ENCODE peak calls at places on chromosomes 12 and 14, in ten cellular contexts. M is AG09309, Y is endothelial cell of umbilical vein, W is tibial artery, N is left ventricle myocardium inferior, S is GM12865, J is pancreas, F is fibroblast of pulmonary artery, K is choroid plexus epithelial cell, U is astrocyte of the spinal cord. C is an unnamed sample.

GRCh38 chr12:32302218-32302826 is 97.0 kb upstream of the FGD4 start:
- DNase-seq in M (no peak), Y (peak), W (no peak), N (no peak), S (peak), J (no peak), F (peak), K (peak), U (no peak), C (peak)

GRCh38 chr14:26332966-26333365 is 264.9 kb downstream of the NOVA1 start:
- DNase-seq in M (no peak), Y (no peak), W (peak), N (no peak), S (no peak), J (no peak), F (peak), K (no peak), U (no peak), C (no peak)

GRCh38 chr12:76690916-76691700 is 72.8 kb upstream of the ZDHHC17 start:
- DNase-seq in M (no peak), Y (no peak), W (no peak), N (no peak), S (no peak), J (no peak), F (peak), K (peak), U (no peak), C (no peak)

GRCh38 chr14:59969319-59969718 is 49.4 kb downstream of the LRRC9 start:
- DNase-seq in M (no peak), Y (no peak), W (no peak), N (no peak), S (no peak), J (no peak), F (peak), K (peak), U (peak), C (no peak)

GRCh38 chr12:31729728-31730127 is 907 bp upstream of the AMN1 start:
- DNase-seq in M (no peak), Y (no peak), W (no peak), N (no peak), S (no peak), J (no peak), F (no peak), K (no peak), U (no peak), C (no peak)

GRCh38 chr12:47892819-47893218 is 12.0 kb downstream of the VDR start:
- DNase-seq in M (no peak), Y (no peak), W (no peak), N (no peak), S (no peak), J (no peak), F (no peak), K (peak), U (no peak), C (no peak)

GRCh38 chr12:46946137-46946536 is 120.3 kb upstream of the SLC38A4 start:
- DNase-seq in M (peak), Y (no peak), W (no peak), N (no peak), S (no peak), J (no peak), F (no peak), K (peak), U (no peak), C (no peak)

GRCh38 chr14:89304972-89305703 is 111.9 kb downstream of the FOXN3 start:
- DNase-seq in M (no peak), Y (peak), W (peak), N (no peak), S (peak), J (no peak), F (peak), K (peak), U (peak), C (peak)

GRCh38 chr12:32107376-32108267 is 975 bp downstream of the BICD1 start:
- DNase-seq in M (no peak), Y (peak), W (no peak), N (no peak), S (peak), J (no peak), F (peak), K (peak), U (peak), C (no peak)

GRCh38 chr12:8697476-8698131 is at the start of gene RIMKLB:
- DNase-seq in M (no peak), Y (peak), W (peak), N (peak), S (peak), J (peak), F (peak), K (peak), U (peak), C (no peak)

GRCh38 chr14:91302391-91302790 is 57.9 kb upstream of the GPR68 start:
- DNase-seq in M (no peak), Y (no peak), W (no peak), N (no peak), S (peak), J (no peak), F (no peak), K (no peak), U (no peak), C (no peak)

GRCh38 chr14:20656274-20656673 is 14.8 kb upstream of the OR6S1 start:
- DNase-seq in M (no peak), Y (no peak), W (no peak), N (no peak), S (no peak), J (no peak), F (no peak), K (no peak), U (no peak), C (no peak)

GRCh38 chr14:20658246-20658645 is 16.8 kb upstream of the OR6S1 start:
- DNase-seq in M (no peak), Y (no peak), W (no peak), N (no peak), S (no peak), J (no peak), F (no peak), K (no peak), U (no peak), C (no peak)

GRCh38 chr14:20655851-20656250 is 14.4 kb upstream of the OR6S1 start:
- DNase-seq in M (no peak), Y (no peak), W (no peak), N (no peak), S (no peak), J (no peak), F (no peak), K (no peak), U (no peak), C (no peak)

GRCh38 chr14:20659813-20660395 is 18.4 kb upstream of the OR6S1 start:
- DNase-seq in M (no peak), Y (no peak), W (no peak), N (no peak), S (no peak), J (no peak), F (no peak), K (no peak), U (no peak), C (no peak)

DNA sequence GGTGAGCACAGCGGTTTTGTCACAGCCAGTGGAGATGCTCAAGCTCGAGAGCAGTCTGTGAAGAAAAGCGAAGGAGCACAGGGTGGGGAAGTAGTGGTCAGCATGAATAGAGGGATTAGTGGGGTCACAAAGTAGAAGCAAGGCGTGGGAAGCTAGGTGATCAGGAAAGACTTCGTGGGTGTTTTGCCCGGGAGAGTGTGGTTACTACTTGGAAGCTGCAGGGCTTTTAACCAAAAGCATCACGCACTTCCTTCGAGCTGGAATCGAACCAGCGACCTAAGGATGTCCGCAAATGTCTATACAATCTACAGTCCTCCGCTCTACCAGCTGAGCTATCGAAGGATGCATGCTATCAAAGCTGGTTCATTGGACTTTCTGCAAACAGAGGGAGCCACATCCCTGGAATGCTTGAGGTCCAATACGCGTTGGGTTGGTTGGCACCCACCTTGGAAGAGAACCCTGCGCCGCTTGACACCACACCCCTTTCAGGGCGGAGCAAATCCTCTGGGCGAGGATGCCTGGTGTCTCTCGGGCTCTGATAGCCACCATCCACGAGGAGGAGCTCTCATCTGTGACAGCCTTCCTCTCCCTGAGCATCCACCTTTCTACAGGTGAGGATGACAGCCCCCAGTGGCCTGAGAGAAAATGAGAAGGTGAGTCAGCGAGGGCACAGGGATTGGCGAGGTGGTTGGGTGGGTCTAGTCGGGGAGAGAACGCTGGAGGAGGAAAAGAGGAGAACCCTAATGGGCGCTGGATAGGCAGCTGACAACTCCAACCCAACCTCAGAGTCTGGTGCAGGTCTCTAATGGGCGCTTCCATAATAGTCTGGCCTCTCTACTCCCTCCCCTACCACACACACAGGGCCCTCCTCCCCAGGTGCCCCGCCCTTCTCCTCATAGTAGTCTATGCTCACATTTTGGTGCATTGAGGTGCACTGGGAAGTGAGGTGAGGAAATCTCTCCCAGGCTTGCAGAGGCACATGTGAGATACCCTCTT is 16.0 kb upstream of the OR6S1 start:
- DNase-seq in M (no peak), Y (no peak), W (no peak), N (no peak), S (peak), J (no peak), F (no peak), K (peak), U (no peak), C (no peak)
- TF ChIP-seq CTCF in M (no peak), Y (no peak), W (no peak), N (peak), S (peak), J (no peak), F (no peak), K (peak), U (no peak), C (peak)

GRCh38 chr14:105087308-105087962 is 22.2 kb upstream of the GPR132 start:
- DNase-seq in M (no peak), Y (no peak), W (no peak), N (peak), S (no peak), J (no peak), F (peak), K (peak), U (peak), C (no peak)

GRCh38 chr14:105086833-105087307 is 21.6 kb upstream of the GPR132 start:
- DNase-seq in M (no peak), Y (peak), W (peak), N (peak), S (peak), J (peak), F (peak), K (peak), U (peak), C (no peak)

GRCh38 chr14:105088812-105089745 is 23.8 kb upstream of the GPR132 start:
- DNase-seq in M (no peak), Y (no peak), W (no peak), N (no peak), S (no peak), J (no peak), F (no peak), K (peak), U (no peak), C (no peak)

GRCh38 chr14:105089746-105090492 is 24.7 kb upstream of the GPR132 start:
- DNase-seq in M (no peak), Y (no peak), W (no peak), N (no peak), S (no peak), J (peak), F (no peak), K (no peak), U (no peak), C (no peak)

GRCh38 chr14:105087963-105088811 is 23.0 kb upstream of the GPR132 start:
- DNase-seq in M (no peak), Y (no peak), W (no peak), N (peak), S (no peak), J (peak), F (peak), K (peak), U (peak), C (no peak)
- H3K4me3 ChIP-seq in M (peak), Y (no peak), W (peak), N (peak), S (peak), J (peak), F (no peak), K (peak), U (peak), C (no peak)

DNA sequence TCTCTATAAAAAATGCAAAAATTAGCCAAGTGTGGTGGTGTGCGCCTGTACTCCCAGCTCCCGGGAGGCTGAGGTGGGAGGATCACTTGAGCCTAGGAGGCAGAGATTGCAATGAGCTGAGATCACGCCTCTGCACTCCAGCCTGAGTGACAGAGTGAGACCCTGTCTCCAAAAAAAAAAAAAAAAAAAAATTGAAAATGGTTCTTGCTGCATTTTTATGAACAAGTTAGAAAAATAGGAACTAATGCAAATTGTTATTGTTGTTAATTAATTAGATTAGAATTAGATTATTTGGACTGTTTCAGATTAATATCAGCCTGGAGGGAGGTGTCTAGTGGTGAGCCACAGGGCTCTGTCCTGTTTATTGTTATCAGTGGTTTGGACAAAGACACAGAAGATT is 2.1 kb downstream of the RITA1 start:
- DNase-seq in M (no peak), Y (no peak), W (no peak), N (no peak), S (no peak), J (no peak), F (no peak), K (no peak), U (no peak), C (no peak)
- TF ChIP-seq CTCF in M (no peak), Y (no peak), W (no peak), N (no peak), S (no peak), J (no peak), F (no peak), K (no peak), U (no peak), C (no peak)

DNA sequence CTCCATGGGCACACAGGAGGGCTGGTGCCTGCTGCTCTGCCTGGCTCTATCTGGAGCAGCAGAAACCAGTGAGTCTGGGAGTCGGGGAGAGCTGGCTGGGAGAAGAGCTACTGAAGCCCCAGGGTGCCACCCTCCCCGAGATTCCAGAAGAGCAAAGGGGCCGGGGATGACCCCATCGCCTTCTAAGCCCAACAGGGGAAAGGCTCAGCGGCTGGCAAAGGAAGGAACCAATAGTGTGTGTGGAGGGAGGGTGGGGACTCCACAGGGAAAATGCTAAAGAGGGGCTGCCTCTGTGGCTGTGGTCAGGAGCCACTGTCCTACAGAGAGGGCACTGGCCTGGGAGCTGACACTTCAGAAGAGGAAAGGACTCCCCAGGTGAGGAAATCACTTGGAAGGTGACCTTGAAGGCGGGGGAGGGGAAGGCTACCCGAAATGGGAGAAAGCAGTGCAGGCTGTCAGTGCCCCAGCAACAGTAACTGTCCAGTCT is 446 bp downstream of the TAPBPL start:
- DNase-seq in M (no peak), Y (no peak), W (no peak), N (no peak), S (peak), J (peak), F (no peak), K (no peak), U (no peak), C (no peak)
- H3K4me3 ChIP-seq in M (peak), Y (peak), W (peak), N (peak), S (peak), J (peak), F (peak), K (peak), U (peak), C (peak)

GRCh38 chr14:24310387-24310665 is 386 bp downstream of the LTB4R2 start:
- DNase-seq in M (no peak), Y (no peak), W (no peak), N (no peak), S (no peak), J (no peak), F (no peak), K (no peak), U (no peak), C (no peak)

GRCh38 chr14:24309538-24310386 is at the start of gene LTB4R2:
- DNase-seq in M (no peak), Y (no peak), W (no peak), N (no peak), S (no peak), J (no peak), F (no peak), K (no peak), U (no peak), C (no peak)

GRCh38 chr14:24311837-24312615 is 724 bp downstream of the LTB4R start:
- DNase-seq in M (no peak), Y (no peak), W (no peak), N (no peak), S (no peak), J (no peak), F (peak), K (no peak), U (no peak), C (no peak)

GRCh38 chr14:24312736-24313507 is 1.6 kb downstream of the LTB4R start:
- DNase-seq in M (no peak), Y (peak), W (peak), N (no peak), S (peak), J (no peak), F (peak), K (peak), U (no peak), C (peak)

GRCh38 chr14:24310666-24311604 is at the start of gene LTB4R:
- DNase-seq in M (no peak), Y (peak), W (peak), N (peak), S (peak), J (peak), F (peak), K (peak), U (peak), C (peak)
- TF ChIP-seq CTCF in M (peak), Y (peak), W (peak), N (peak), S (peak), J (peak), F (no peak), K (peak), U (peak), C (peak)